ENCODE peak calls at places on chromosome 18, in six cellular contexts. D, A, L, P, W and M are unnamed samples.

GRCh38 chr18:70578480-70578879 is 289.6 kb downstream of the SOCS6 start:
- DNase-seq in D (no peak), A (no peak), L (no peak), P (peak), W (no peak), M (no peak)

GRCh38 chr18:13726972-13727331 is 479 bp downstream of the RNMT start:
- DNase-seq in D (peak), A (peak), L (peak), P (no peak), W (peak), M (peak)

GRCh38 chr18:57073516-57074187 is 73.2 kb upstream of the BOD1L2 start:
- DNase-seq in D (no peak), A (no peak), L (no peak), P (peak), W (no peak), M (no peak)

GRCh38 chr18:65749881-65750280 is 931 bp upstream of the CDH7 start:
- DNase-seq in D (no peak), A (no peak), L (no peak), P (no peak), W (no peak), M (no peak)

GRCh38 chr18:40012931-40013609 is 1942.0 kb upstream of the PIK3C3 start:
- DNase-seq in D (no peak), A (no peak), L (no peak), P (no peak), W (no peak), M (no peak)

GRCh38 chr18:69935319-69936190 is 12.1 kb downstream of the CD226 start:
- DNase-seq in D (no peak), A (peak), L (no peak), P (no peak), W (no peak), M (no peak)

GRCh38 chr18:40877096-40877495 is 1077.9 kb upstream of the PIK3C3 start:
- DNase-seq in D (no peak), A (no peak), L (no peak), P (no peak), W (no peak), M (no peak)

GRCh38 chr18:50356036-50356945 is 18.6 kb upstream of the SKA1 start:
- DNase-seq in D (no peak), A (no peak), L (no peak), P (peak), W (peak), M (no peak)

GRCh38 chr18:75235891-75236290 is 25.3 kb downstream of the TSHZ1 start:
- DNase-seq in D (no peak), A (no peak), L (no peak), P (no peak), W (no peak), M (no peak)

GRCh38 chr18:25099838-25100393 is 252.1 kb downstream of the ZNF521 start:
- DNase-seq in D (no peak), A (no peak), L (no peak), P (no peak), W (no peak), M (no peak)

GRCh38 chr18:55220523-55220922 is 261.3 kb upstream of the CCDC68 start:
- DNase-seq in D (no peak), A (no peak), L (no peak), P (no peak), W (no peak), M (no peak)

GRCh38 chr18:6004683-6005082 is 109.4 kb upstream of the TMEM200C start:
- DNase-seq in D (no peak), A (no peak), L (no peak), P (no peak), W (no peak), M (no peak)

GRCh38 chr18:37598966-37599896 is 33.6 kb upstream of the CELF4 start:
- DNase-seq in D (no peak), A (no peak), L (no peak), P (no peak), W (no peak), M (no peak)

GRCh38 chr18:48801728-48802542 is 148.8 kb downstream of the SMAD7 start:
- DNase-seq in D (no peak), A (peak), L (peak), P (no peak), W (no peak), M (no peak)

GRCh38 chr18:45207328-45207727 is 407.9 kb upstream of the SLC14A2 start:
- DNase-seq in D (no peak), A (no peak), L (no peak), P (no peak), W (no peak), M (no peak)

GRCh38 chr18:45208164-45208563 is 407.1 kb upstream of the SLC14A2 start:
- DNase-seq in D (no peak), A (no peak), L (no peak), P (no peak), W (no peak), M (no peak)

GRCh38 chr18:45213040-45213333 is 402.3 kb upstream of the SLC14A2 start:
- DNase-seq in D (no peak), A (no peak), L (no peak), P (no peak), W (no peak), M (no peak)

GRCh38 chr18:45212186-45213039 is 402.9 kb upstream of the SLC14A2 start:
- DNase-seq in D (peak), A (peak), L (peak), P (peak), W (peak), M (peak)
- TF ChIP-seq POLR2A in D (no peak), A (no peak), L (no peak), P (no peak), W (no peak), M (no peak)

DNA sequence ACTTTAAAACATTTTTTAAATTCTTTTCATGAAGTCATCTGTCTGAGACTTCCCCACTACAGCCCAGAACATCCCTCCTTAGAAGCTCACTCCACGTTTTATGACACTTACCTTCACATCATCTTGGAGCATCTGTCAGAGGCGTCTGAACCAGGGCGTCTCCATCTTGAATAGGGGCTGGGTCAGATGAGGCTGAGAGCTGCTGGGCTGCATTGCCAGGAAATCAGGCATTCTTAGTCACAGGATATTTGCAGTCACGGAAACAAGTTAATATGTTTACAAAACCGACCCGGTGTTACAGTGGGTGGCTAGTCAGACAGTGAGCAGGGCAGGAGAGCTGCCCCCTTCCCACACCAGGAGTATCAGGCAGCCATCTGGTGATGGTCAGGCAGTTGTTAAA is 456.5 kb downstream of the FBXO15 start:
- DNase-seq in D (no peak), A (no peak), L (no peak), P (no peak), W (no peak), M (no peak)
- TF ChIP-seq POLR2A in D (no peak), A (no peak), L (no peak), P (no peak), W (no peak), M (no peak)

GRCh38 chr18:74228312-74228711 is 63.5 kb downstream of the CYB5A start:
- DNase-seq in D (no peak), A (no peak), L (no peak), P (no peak), W (no peak), M (no peak)

GRCh38 chr18:74222710-74223497 is 68.9 kb downstream of the CYB5A start:
- DNase-seq in D (no peak), A (no peak), L (no peak), P (no peak), W (no peak), M (no peak)

GRCh38 chr18:74226666-74227065 is 65.1 kb downstream of the CYB5A start:
- DNase-seq in D (no peak), A (no peak), L (no peak), P (no peak), W (no peak), M (no peak)

GRCh38 chr18:74226156-74226555 is 65.6 kb downstream of the CYB5A start:
- DNase-seq in D (no peak), A (peak), L (no peak), P (no peak), W (no peak), M (no peak)

DNA sequence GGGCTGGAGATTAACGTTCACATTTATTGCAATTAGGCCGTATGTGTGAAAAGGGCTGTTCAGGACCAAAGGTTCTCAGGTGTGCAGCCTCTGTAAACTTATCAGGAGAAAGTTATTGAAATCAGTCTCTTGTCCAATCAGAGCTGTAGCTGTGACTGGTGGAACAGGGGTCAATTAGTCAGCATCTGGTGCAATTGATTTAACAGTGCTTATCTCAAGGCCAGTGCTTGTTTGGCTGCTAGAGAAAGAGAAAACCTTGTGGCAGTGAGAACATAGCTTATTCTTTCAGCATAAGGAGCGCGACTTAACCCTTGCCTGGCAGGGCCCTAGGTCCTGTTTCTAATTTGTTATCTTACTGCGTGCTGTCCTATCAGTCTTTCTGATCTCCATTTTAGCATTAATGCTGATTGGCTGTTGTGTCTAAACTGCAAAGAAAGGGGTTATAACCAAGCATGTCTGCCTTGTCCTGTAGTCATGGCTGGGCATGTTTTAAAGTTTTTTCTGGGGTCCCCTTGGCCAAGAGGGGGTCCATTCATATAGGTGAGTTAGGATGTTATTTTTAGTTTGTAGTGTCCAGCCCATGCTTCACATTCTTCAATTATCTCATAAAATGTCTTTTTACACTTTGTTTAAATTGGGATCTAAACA is 66.4 kb downstream of the CYB5A start:
- DNase-seq in D (no peak), A (peak), L (no peak), P (no peak), W (peak), M (no peak)
- TF ChIP-seq POLR2A in D (no peak), A (no peak), L (no peak), P (no peak), W (no peak), M (no peak)

GRCh38 chr18:22558945-22559385 is 141.2 kb upstream of the CTAGE1 start:
- DNase-seq in D (peak), A (peak), L (peak), P (no peak), W (peak), M (no peak)

GRCh38 chr18:22552899-22553460 is 135.3 kb upstream of the CTAGE1 start:
- DNase-seq in D (no peak), A (no peak), L (no peak), P (peak), W (no peak), M (no peak)

GRCh38 chr18:22559414-22560282 is 141.9 kb upstream of the CTAGE1 start:
- DNase-seq in D (peak), A (peak), L (peak), P (peak), W (peak), M (no peak)

GRCh38 chr18:22557160-22557941 is 139.6 kb upstream of the CTAGE1 start:
- DNase-seq in D (no peak), A (no peak), L (no peak), P (peak), W (no peak), M (no peak)

DNA sequence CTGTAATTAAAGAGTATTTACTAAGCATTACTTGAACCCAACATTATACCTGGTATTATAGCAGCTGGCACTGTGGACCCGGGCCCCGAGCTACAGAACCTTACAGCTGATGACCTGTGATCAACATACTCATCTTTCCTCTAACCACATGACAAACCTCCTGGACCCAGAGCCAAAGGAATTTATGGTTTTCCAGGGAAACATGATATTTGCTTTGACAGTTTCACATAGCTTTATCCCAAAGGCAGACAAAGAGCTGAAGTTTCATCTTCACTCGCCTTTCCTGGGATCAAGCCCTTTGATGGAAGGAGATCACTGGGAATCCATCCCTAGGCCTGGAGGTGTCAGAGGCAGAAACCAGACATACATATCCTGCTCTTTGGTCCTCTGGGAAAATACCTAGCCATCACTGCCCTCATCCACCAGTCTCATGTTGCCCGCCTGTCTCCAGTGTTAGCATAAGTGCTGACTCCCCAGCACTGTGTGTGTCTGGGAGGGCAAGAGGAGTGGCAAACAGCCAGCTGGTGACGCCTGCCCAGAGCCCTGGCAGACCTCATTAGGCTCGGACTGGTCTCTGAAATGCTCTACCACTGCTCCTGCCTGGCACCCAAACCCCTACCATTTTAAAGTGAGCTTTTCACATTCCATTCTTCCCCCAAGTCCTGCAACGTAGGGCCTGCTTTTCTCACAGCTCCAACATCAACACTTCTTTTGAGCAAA is 138.7 kb upstream of the CTAGE1 start:
- DNase-seq in D (no peak), A (peak), L (peak), P (no peak), W (peak), M (no peak)
- TF ChIP-seq POLR2A in D (no peak), A (no peak), L (no peak), P (no peak), W (no peak), M (no peak)

GRCh38 chr18:35376742-35377695 is at the start of gene ZNF396:
- DNase-seq in D (peak), A (peak), L (peak), P (peak), W (peak), M (peak)
- TF ChIP-seq POLR2A in D (no peak), A (no peak), L (no peak), P (no peak), W (peak), M (no peak)

GRCh38 chr18:9756566-9757470 is 48.7 kb downstream of the RAB31 start:
- DNase-seq in D (no peak), A (no peak), L (no peak), P (no peak), W (no peak), M (no peak)

GRCh38 chr18:9757851-9758587 is 49.9 kb downstream of the RAB31 start:
- DNase-seq in D (no peak), A (no peak), L (peak), P (peak), W (peak), M (no peak)

GRCh38 chr18:9755603-9756002 is 47.5 kb downstream of the RAB31 start:
- DNase-seq in D (no peak), A (no peak), L (no peak), P (peak), W (no peak), M (no peak)

GRCh38 chr18:9760641-9761040 is 52.5 kb downstream of the RAB31 start:
- DNase-seq in D (no peak), A (no peak), L (no peak), P (no peak), W (peak), M (no peak)

DNA sequence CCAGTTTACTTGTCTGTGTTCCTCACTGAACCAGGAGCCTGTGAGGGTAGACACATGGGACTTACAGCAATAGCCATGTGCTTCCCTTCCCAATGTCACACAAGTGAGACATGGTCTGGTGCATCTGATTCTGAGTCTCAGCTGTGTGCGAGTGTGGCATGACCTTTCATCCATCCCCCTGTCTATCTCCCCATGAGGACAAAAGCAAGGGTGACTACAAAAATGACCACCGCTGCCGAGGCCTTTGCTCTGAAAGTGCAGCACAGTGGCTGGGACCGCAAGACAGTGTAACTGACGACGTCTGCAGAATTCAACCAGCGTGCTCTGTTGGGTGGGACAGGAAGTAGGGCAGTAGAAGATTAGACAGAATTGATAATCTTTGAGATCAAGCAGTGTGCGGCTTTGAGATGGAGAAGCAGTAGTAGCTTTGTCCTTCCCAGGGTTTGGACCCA is 50.5 kb downstream of the RAB31 start:
- DNase-seq in D (no peak), A (no peak), L (no peak), P (peak), W (no peak), M (no peak)
- TF ChIP-seq POLR2A in D (no peak), A (no peak), L (no peak), P (no peak), W (no peak), M (no peak)

GRCh38 chr18:77209587-77209986 is 40.1 kb upstream of the GALR1 start:
- DNase-seq in D (no peak), A (no peak), L (no peak), P (peak), W (no peak), M (no peak)

GRCh38 chr18:77210249-77210648 is 39.4 kb upstream of the GALR1 start:
- DNase-seq in D (no peak), A (no peak), L (no peak), P (peak), W (no peak), M (no peak)

GRCh38 chr18:77207540-77207939 is 42.1 kb upstream of the GALR1 start:
- DNase-seq in D (no peak), A (peak), L (peak), P (peak), W (peak), M (no peak)

GRCh38 chr18:77206676-77207370 is 42.8 kb upstream of the GALR1 start:
- DNase-seq in D (no peak), A (no peak), L (peak), P (peak), W (no peak), M (no peak)

DNA sequence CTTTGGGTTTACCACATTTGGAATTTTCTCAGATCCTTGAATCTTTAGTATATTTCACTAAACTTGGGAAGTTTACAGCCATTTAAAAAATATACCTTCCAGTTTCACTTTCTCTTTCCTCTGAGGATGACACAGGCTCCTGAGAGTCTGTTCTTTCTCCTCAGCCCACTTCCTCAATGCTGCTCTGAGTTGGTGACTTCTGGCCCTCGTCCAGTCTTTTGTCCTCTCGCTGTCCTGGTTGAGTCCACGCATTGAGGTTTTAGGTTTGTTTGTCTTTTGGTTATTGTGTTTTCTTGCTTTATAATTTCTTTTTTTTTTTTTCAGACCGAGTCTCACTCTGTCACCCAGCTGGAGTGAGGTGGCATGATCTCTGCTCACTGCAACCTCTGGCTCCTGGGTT is 40.7 kb upstream of the GALR1 start:
- DNase-seq in D (no peak), A (peak), L (no peak), P (peak), W (peak), M (peak)
- TF ChIP-seq POLR2A in D (no peak), A (no peak), L (no peak), P (no peak), W (no peak), M (no peak)

DNA sequence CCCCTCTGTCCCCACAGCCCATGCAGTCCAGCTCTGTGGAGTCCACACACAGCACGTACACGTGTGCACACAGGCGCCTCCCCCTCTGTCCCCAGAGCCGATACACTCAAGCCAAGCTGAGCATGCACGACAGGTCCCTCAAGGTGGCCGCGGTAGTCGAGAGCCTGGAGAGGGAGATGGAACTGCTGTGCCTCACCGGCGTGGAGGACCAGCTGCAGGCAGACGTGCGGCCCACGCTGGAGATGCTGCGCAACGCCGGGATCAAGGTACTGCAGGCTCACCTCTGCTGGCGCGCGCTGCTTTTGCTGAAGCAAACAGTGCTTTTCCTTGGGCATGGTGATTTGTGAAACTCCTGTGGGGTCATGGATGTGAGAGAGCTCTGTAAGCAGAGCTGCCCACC is 58.5 kb upstream of the NFATC1 start:
- DNase-seq in D (no peak), A (no peak), L (no peak), P (no peak), W (no peak), M (no peak)
- TF ChIP-seq POLR2A in D (no peak), A (no peak), L (no peak), P (no peak), W (no peak), M (no peak)